ENCODE peak calls at places on chromosomes 2 and 18, in nine cellular contexts. T, F, K, L, N, C, H, Q and I are unnamed samples.
A peak's percentile ranks its signal among the peaks of the same experiment; 100 is the strongest.

GRCh38 chr2:203623104-203623503 is 83.3 kb upstream of the CD28 start:
- DNase-seq in H (peak; percentile 73), N (no peak), Q (no peak), F (no peak), K (no peak), T (peak; percentile 45), L (peak; percentile 86), C (no peak), I (no peak)

GRCh38 chr2:202152104-202152771 is 79.2 kb downstream of the KIAA2012 start:
- DNase-seq in K (no peak), H (no peak), F (no peak), L (no peak), Q (no peak), N (no peak), T (no peak), C (no peak), I (no peak)

GRCh38 chr2:216860738-216861137 is 874 bp upstream of the TNP1 start:
- DNase-seq in T (no peak), F (no peak), N (no peak), L (no peak), K (no peak), Q (no peak), C (no peak), H (no peak), I (no peak)

GRCh38 chr2:46818141-46818552 is 97.5 kb downstream of the MCFD2 start:
- DNase-seq in F (no peak), T (no peak), N (no peak), H (no peak), L (no peak), K (no peak), C (no peak), Q (no peak), I (no peak)

GRCh38 chr18:75624836-75625235 is 197.3 kb upstream of the SMIM21 start:
- DNase-seq in T (no peak), F (no peak), K (no peak), N (no peak), L (no peak), H (no peak), C (no peak), Q (no peak), I (no peak)

GRCh38 chr2:6184532-6185302 is 492.5 kb downstream of the SOX11 start:
- DNase-seq in L (no peak), N (no peak), T (no peak), C (no peak), H (no peak), Q (peak; percentile 40), K (no peak), F (no peak), I (no peak)

GRCh38 chr2:113128386-113128664 is 927 bp downstream of the IL1RN start:
- DNase-seq in N (no peak), C (no peak), F (no peak), Q (no peak), K (no peak), L (no peak), T (no peak), H (no peak), I (no peak)

GRCh38 chr2:239814136-239814916 is 210.8 kb downstream of the NDUFA10 start:
- DNase-seq in C (no peak), N (no peak), F (peak; percentile 49), L (no peak), Q (no peak), H (no peak), T (no peak), K (no peak), I (no peak)

GRCh38 chr2:235271936-235272335 is 221.9 kb upstream of the AGAP1 start:
- DNase-seq in L (no peak), Q (no peak), T (no peak), F (no peak), K (no peak), N (no peak), H (no peak), C (no peak), I (no peak)

GRCh38 chr2:185511925-185512324 is 226.7 kb upstream of the FSIP2 start:
- DNase-seq in Q (no peak), K (no peak), L (no peak), N (no peak), H (no peak), T (no peak), C (no peak), F (no peak), I (no peak)

GRCh38 chr2:109129921-109130725 is 1.1 kb downstream of the SH3RF3 start:
- DNase-seq in C (no peak), T (no peak), F (no peak), L (no peak), H (no peak), K (no peak), Q (no peak), N (no peak), I (no peak)

GRCh38 chr2:206428783-206429182 is 14.5 kb upstream of the ADAM23 start:
- DNase-seq in K (no peak), Q (no peak), N (no peak), C (no peak), H (no peak), F (no peak), L (no peak), T (no peak), I (no peak)

GRCh38 chr2:158686166-158686792 is 108.8 kb upstream of the DAPL1 start:
- DNase-seq in H (peak; percentile 56), K (no peak), Q (peak; percentile 5), C (no peak), L (no peak), F (no peak), N (no peak), T (no peak), I (no peak)

GRCh38 chr2:109554758-109555157 is 59.0 kb downstream of the SEPTIN10 start:
- DNase-seq in K (no peak), H (no peak), C (no peak), Q (no peak), T (no peak), L (no peak), N (no peak), F (no peak), I (no peak)

GRCh38 chr2:110167326-110167955 is 37.4 kb downstream of the NPHP1 start:
- DNase-seq in F (no peak), H (no peak), L (no peak), C (no peak), T (no peak), Q (no peak), K (no peak), N (no peak), I (no peak)

GRCh38 chr2:169141713-169142352 is 72.5 kb downstream of the DHRS9 start:
- DNase-seq in T (peak; percentile 40), Q (peak; percentile 72), F (peak; percentile 53), N (peak; percentile 3), L (peak; percentile 7), K (peak; percentile 61), H (no peak), C (peak; percentile 90), I (peak; percentile 51)

GRCh38 chr2:165508927-165509326 is 39.4 kb downstream of the CSRNP3 start:
- DNase-seq in H (no peak), C (no peak), Q (no peak), N (no peak), T (no peak), L (no peak), F (no peak), K (no peak), I (no peak)

GRCh38 chr2:137644689-137645088 is 319.6 kb upstream of the HNMT start:
- DNase-seq in K (no peak), H (no peak), F (no peak), N (no peak), T (no peak), C (no peak), Q (no peak), L (no peak), I (no peak)

GRCh38 chr2:226888971-226889370 is 53.1 kb downstream of the RHBDD1 start:
- DNase-seq in C (no peak), H (no peak), L (no peak), F (no peak), K (no peak), Q (no peak), T (no peak), N (no peak), I (no peak)

GRCh38 chr2:121196132-121196848 is 88.7 kb downstream of the TFCP2L1 start:
- DNase-seq in T (no peak), H (no peak), N (no peak), C (no peak), F (peak; percentile 78), L (no peak), K (no peak), Q (no peak), I (no peak)

GRCh38 chr18:11165138-11165537 is 15.8 kb upstream of the PIEZO2 start:
- DNase-seq in Q (no peak), L (no peak), H (no peak), F (no peak), T (no peak), N (no peak), K (no peak), C (no peak), I (no peak)

GRCh38 chr2:165952600-165953210 is 871 bp downstream of the TTC21B start:
- DNase-seq in K (no peak), T (no peak), L (no peak), Q (no peak), C (no peak), F (no peak), H (no peak), N (no peak), I (no peak)

GRCh38 chr2:220072669-220073235 is 445.3 kb downstream of the SLC4A3 start:
- DNase-seq in T (no peak), Q (no peak), C (no peak), F (no peak), L (no peak), K (no peak), H (no peak), N (no peak), I (no peak)

GRCh38 chr2:127400897-127401756 is 13.4 kb upstream of the MAP3K2 start:
- DNase-seq in Q (no peak), C (peak; percentile 84), L (no peak), K (no peak), T (no peak), H (no peak), F (no peak), N (no peak), I (no peak)